ENCODE peak calls at places on chromosomes 12 and 14, in ten cellular contexts. Q, Y, P, C, N, X, L, F, A and V are unnamed samples.

GRCh38 chr12:66668311-66668710 is 10.6 kb downstream of the GRIP1 start:
- DNase-seq in L (no peak), Q (no peak), Y (no peak), C (no peak), X (no peak), A (no peak), F (no peak), N (no peak), P (no peak), V (peak; percentile 61)

GRCh38 chr12:63353559-63353958 is 202.6 kb upstream of the AVPR1A start:
- DNase-seq in P (peak; percentile 37), Y (no peak), N (no peak), A (no peak), C (no peak), X (no peak), L (peak; percentile 1), Q (no peak), F (no peak), V (peak; percentile 36)

GRCh38 chr14:24556756-24557155 is 19.3 kb downstream of the CTSG start:
- DNase-seq in X (no peak), Q (no peak), C (no peak), P (peak; percentile 77), Y (no peak), N (no peak), A (no peak), L (peak; percentile 17), F (no peak), V (no peak)

GRCh38 chr14:95534299-95535225 is at the start of gene GLRX5:
- DNase-seq in C (peak; percentile 100), N (peak; percentile 98), L (peak; percentile 100), P (peak; percentile 100), Y (peak; percentile 100), Q (peak; percentile 92), A (peak; percentile 99), F (peak; percentile 97), X (peak; percentile 100), V (peak; percentile 100)

GRCh38 chr14:58830121-58830520 is 192.4 kb downstream of the DACT1 start:
- DNase-seq in A (no peak), N (no peak), L (no peak), F (no peak), Q (no peak), C (no peak), X (no peak), Y (no peak), P (no peak), V (no peak)

GRCh38 chr12:48988030-48988649 is 10.0 kb downstream of the WNT1 start:
- DNase-seq in P (no peak), A (peak; percentile 76), X (peak; percentile 69), N (peak; percentile 79), C (no peak), Y (peak; percentile 75), L (peak; percentile 61), Q (no peak), F (no peak), V (peak; percentile 21)

GRCh38 chr12:26741828-26742227 is 91.2 kb downstream of the ITPR2 start:
- DNase-seq in A (no peak), Y (no peak), P (peak; percentile 45), X (no peak), C (no peak), F (no peak), N (no peak), Q (no peak), L (no peak), V (no peak)

GRCh38 chr12:53097564-53098353 is at the start of gene IGFBP6:
- DNase-seq in C (peak; percentile 30), F (peak; percentile 60), L (peak; percentile 67), Y (peak; percentile 40), N (peak; percentile 85), P (peak; percentile 39), Q (peak; percentile 62), A (peak; percentile 68), X (peak; percentile 56), V (peak; percentile 18)

GRCh38 chr12:51076235-51076930 is 7.0 kb downstream of the CSRNP2 start:
- DNase-seq in A (no peak), L (no peak), Y (no peak), X (no peak), C (no peak), F (no peak), Q (no peak), P (no peak), N (no peak), V (no peak)

GRCh38 chr14:44712095-44712822 is 205.2 kb upstream of the FSCB start:
- DNase-seq in L (no peak), Y (no peak), A (no peak), C (no peak), Q (no peak), P (no peak), X (no peak), F (peak; percentile 1), N (no peak), V (peak; percentile 59)

GRCh38 chr12:65824314-65824563 is at the start of gene HMGA2:
- DNase-seq in P (no peak), X (no peak), Y (peak; percentile 48), A (peak; percentile 76), Q (no peak), C (peak; percentile 39), L (no peak), F (no peak), N (peak; percentile 47), V (no peak)

GRCh38 chr12:105226219-105226618 is 9.8 kb downstream of the APPL2 start:
- DNase-seq in A (no peak), L (peak; percentile 98), C (peak; percentile 96), Y (peak; percentile 88), F (no peak), N (peak; percentile 63), X (no peak), P (no peak), Q (no peak), V (no peak)

GRCh38 chr12:127389923-127390322 is 877.0 kb upstream of the TMEM132C start:
- DNase-seq in Y (peak; percentile 80), Q (no peak), N (no peak), X (no peak), P (peak; percentile 81), F (no peak), C (peak; percentile 53), L (peak; percentile 82), A (peak; percentile 19), V (no peak)

GRCh38 chr14:101103321-101103901 is 199.9 kb upstream of the RTL1 start:
- DNase-seq in Y (no peak), F (no peak), C (no peak), A (no peak), L (no peak), P (no peak), Q (no peak), N (no peak), X (no peak), V (no peak)

GRCh38 chr12:107778383-107779015 is 4.0 kb downstream of the ASCL4 start:
- DNase-seq in Y (no peak), F (no peak), L (no peak), A (peak; percentile 45), X (no peak), P (peak; percentile 4), C (no peak), Q (no peak), N (no peak), V (no peak)

GRCh38 chr12:93784339-93785086 is 107.3 kb downstream of the CRADD start:
- DNase-seq in F (no peak), L (peak; percentile 79), A (no peak), Y (no peak), C (no peak), X (no peak), Q (no peak), P (peak; percentile 51), N (no peak), V (no peak)

GRCh38 chr12:48814313-48815280 is 3.7 kb upstream of the CACNB3 start:
- DNase-seq in P (peak; percentile 58), Q (peak; percentile 72), X (peak; percentile 90), F (peak; percentile 65), L (peak; percentile 80), N (peak; percentile 93), Y (peak; percentile 94), C (peak; percentile 63), A (peak; percentile 87), V (peak; percentile 24)

GRCh38 chr12:80460972-80461371 is 16.9 kb downstream of the PTPRQ start:
- DNase-seq in F (no peak), L (no peak), P (no peak), Q (no peak), A (no peak), C (no peak), X (no peak), Y (no peak), N (no peak), V (no peak)

GRCh38 chr12:53575502-53576264 is 50.5 kb downstream of the ATF7 start:
- DNase-seq in X (no peak), P (peak; percentile 93), Y (peak; percentile 45), A (peak; percentile 90), N (no peak), Q (peak; percentile 9), F (no peak), L (peak; percentile 66), C (no peak), V (no peak)

GRCh38 chr12:127515941-127516340 is 751.0 kb upstream of the TMEM132C start:
- DNase-seq in X (no peak), F (no peak), N (no peak), C (peak; percentile 15), P (no peak), Q (no peak), L (peak; percentile 81), Y (peak; percentile 60), A (no peak), V (no peak)

GRCh38 chr14:100271247-100271939 is 32.4 kb downstream of the YY1 start:
- DNase-seq in Q (no peak), N (no peak), X (peak; percentile 37), A (peak; percentile 37), L (peak; percentile 24), P (no peak), C (no peak), Y (no peak), F (no peak), V (no peak)

GRCh38 chr12:51005671-51006070 is 20.5 kb downstream of the SLC11A2 start:
- DNase-seq in X (no peak), P (no peak), Y (no peak), Q (no peak), L (no peak), N (no peak), F (no peak), A (no peak), C (no peak), V (no peak)

GRCh38 chr14:75711134-75711795 is 50.2 kb downstream of the TTLL5 start:
- DNase-seq in P (peak; percentile 29), Y (peak; percentile 72), A (peak; percentile 42), X (peak; percentile 32), L (peak; percentile 68), Q (no peak), F (no peak), C (peak; percentile 35), N (no peak), V (peak; percentile 2)

GRCh38 chr12:13147688-13148531 is 44.4 kb upstream of the GSG1 start:
- DNase-seq in X (no peak), Q (no peak), F (no peak), C (no peak), Y (no peak), P (no peak), A (no peak), L (no peak), N (peak; percentile 50), V (no peak)

GRCh38 chr14:64450255-64450654 is 15.0 kb upstream of the AKAP5 start:
- DNase-seq in A (no peak), L (no peak), P (no peak), C (no peak), X (peak; percentile 60), F (no peak), Q (no peak), N (no peak), Y (no peak), V (no peak)